ENCODE peak calls at places on chromosomes 5 and 9, in seven cellular contexts. One of them, this sample, is unnamed.

GRCh38 chr9:134776080-134776796 is 104.4 kb upstream of the FCN2 start:
- DNase-seq in A549: no peak
- DNase-seq in neural progenitor cell: no peak
- DNase-seq in foreskin fibroblast: no peak
- DNase-seq in activated naive CD4-positive, alpha-beta T cell treated with anti-CD3 and anti-CD28 coated beads for 36 hours: no peak
- DNase-seq in memory B cell: no peak
- DNase-seq in RPMI7951: peak; percentile 22
- DNase-seq in this sample: peak; percentile 56

GRCh38 chr5:178416919-178417318 is 173.3 kb downstream of the COL23A1 start:
- DNase-seq in foreskin fibroblast: no peak
- DNase-seq in memory B cell: no peak
- DNase-seq in A549: peak; percentile 23
- DNase-seq in neural progenitor cell: no peak
- DNase-seq in activated naive CD4-positive, alpha-beta T cell treated with anti-CD3 and anti-CD28 coated beads for 36 hours: no peak
- DNase-seq in RPMI7951: peak; percentile 24
- DNase-seq in this sample: peak; percentile 3

GRCh38 chr5:169828385-169828784 is 151.9 kb downstream of the INSYN2B start:
- DNase-seq in A549: no peak
- DNase-seq in neural progenitor cell: no peak
- DNase-seq in activated naive CD4-positive, alpha-beta T cell treated with anti-CD3 and anti-CD28 coated beads for 36 hours: no peak
- DNase-seq in memory B cell: no peak
- DNase-seq in foreskin fibroblast: no peak
- DNase-seq in RPMI7951: peak; percentile 13
- DNase-seq in this sample: no peak

GRCh38 chr9:32011049-32011448 is 373.4 kb upstream of the ACO1 start:
- DNase-seq in foreskin fibroblast: no peak
- DNase-seq in neural progenitor cell: no peak
- DNase-seq in memory B cell: no peak
- DNase-seq in activated naive CD4-positive, alpha-beta T cell treated with anti-CD3 and anti-CD28 coated beads for 36 hours: no peak
- DNase-seq in A549: peak; percentile 4
- DNase-seq in RPMI7951: no peak
- DNase-seq in this sample: no peak

GRCh38 chr9:136119259-136120118 is 814 bp upstream of the TMEM250 start:
- DNase-seq in memory B cell: peak; percentile 49
- DNase-seq in activated naive CD4-positive, alpha-beta T cell treated with anti-CD3 and anti-CD28 coated beads for 36 hours: peak; percentile 52
- DNase-seq in foreskin fibroblast: peak; percentile 39
- DNase-seq in RPMI7951: peak; percentile 38
- DNase-seq in neural progenitor cell: peak; percentile 51
- DNase-seq in A549: peak; percentile 68
- DNase-seq in this sample: peak; percentile 49

GRCh38 chr5:65186646-65187227 is 295.0 kb downstream of the ADAMTS6 start:
- DNase-seq in neural progenitor cell: no peak
- DNase-seq in activated naive CD4-positive, alpha-beta T cell treated with anti-CD3 and anti-CD28 coated beads for 36 hours: no peak
- DNase-seq in foreskin fibroblast: no peak
- DNase-seq in RPMI7951: peak; percentile 68
- DNase-seq in A549: no peak
- DNase-seq in memory B cell: no peak
- DNase-seq in this sample: no peak

GRCh38 chr5:88480766-88481499 is 212.3 kb upstream of the TMEM161B start:
- DNase-seq in activated naive CD4-positive, alpha-beta T cell treated with anti-CD3 and anti-CD28 coated beads for 36 hours: no peak
- DNase-seq in A549: no peak
- DNase-seq in neural progenitor cell: no peak
- DNase-seq in foreskin fibroblast: no peak
- DNase-seq in memory B cell: no peak
- DNase-seq in RPMI7951: peak; percentile 43
- DNase-seq in this sample: peak; percentile 1

GRCh38 chr9:73024601-73025034 is 71.8 kb upstream of the ALDH1A1 start:
- DNase-seq in A549: no peak
- DNase-seq in RPMI7951: no peak
- DNase-seq in activated naive CD4-positive, alpha-beta T cell treated with anti-CD3 and anti-CD28 coated beads for 36 hours: no peak
- DNase-seq in memory B cell: no peak
- DNase-seq in foreskin fibroblast: no peak
- DNase-seq in neural progenitor cell: no peak
- DNase-seq in this sample: no peak

GRCh38 chr9:113511856-113512761 is 48.6 kb downstream of the RGS3 start:
- DNase-seq in memory B cell: no peak
- DNase-seq in A549: no peak
- DNase-seq in RPMI7951: peak; percentile 78
- DNase-seq in neural progenitor cell: peak; percentile 60
- DNase-seq in activated naive CD4-positive, alpha-beta T cell treated with anti-CD3 and anti-CD28 coated beads for 36 hours: peak; percentile 82
- DNase-seq in foreskin fibroblast: no peak
- DNase-seq in this sample: peak; percentile 14

GRCh38 chr9:133564451-133564850 is 29.9 kb downstream of the ADAMTSL2 start:
- DNase-seq in RPMI7951: no peak
- DNase-seq in A549: no peak
- DNase-seq in activated naive CD4-positive, alpha-beta T cell treated with anti-CD3 and anti-CD28 coated beads for 36 hours: no peak
- DNase-seq in foreskin fibroblast: no peak
- DNase-seq in neural progenitor cell: no peak
- DNase-seq in memory B cell: no peak
- DNase-seq in this sample: no peak

GRCh38 chr9:112174965-112175795 is at the start of gene SUSD1:
- DNase-seq in memory B cell: peak; percentile 37
- DNase-seq in A549: peak; percentile 35
- DNase-seq in activated naive CD4-positive, alpha-beta T cell treated with anti-CD3 and anti-CD28 coated beads for 36 hours: peak; percentile 26
- DNase-seq in foreskin fibroblast: no peak
- DNase-seq in neural progenitor cell: peak; percentile 74
- DNase-seq in RPMI7951: no peak
- DNase-seq in this sample: peak; percentile 56

GRCh38 chr9:127825319-127826051 is 22.8 kb downstream of the FPGS start:
- DNase-seq in A549: peak; percentile 45
- DNase-seq in neural progenitor cell: peak; percentile 92
- DNase-seq in activated naive CD4-positive, alpha-beta T cell treated with anti-CD3 and anti-CD28 coated beads for 36 hours: no peak
- DNase-seq in RPMI7951: no peak
- DNase-seq in foreskin fibroblast: no peak
- DNase-seq in memory B cell: no peak
- DNase-seq in this sample: no peak

GRCh38 chr9:35958104-35958825 is at the start of gene OR2S2:
- DNase-seq in A549: no peak
- DNase-seq in RPMI7951: no peak
- DNase-seq in memory B cell: no peak
- DNase-seq in neural progenitor cell: no peak
- DNase-seq in foreskin fibroblast: no peak
- DNase-seq in activated naive CD4-positive, alpha-beta T cell treated with anti-CD3 and anti-CD28 coated beads for 36 hours: no peak
- DNase-seq in this sample: no peak

GRCh38 chr5:1186351-1187233 is 14.8 kb upstream of the SLC6A19 start:
- DNase-seq in memory B cell: no peak
- DNase-seq in RPMI7951: no peak
- DNase-seq in A549: no peak
- DNase-seq in activated naive CD4-positive, alpha-beta T cell treated with anti-CD3 and anti-CD28 coated beads for 36 hours: no peak
- DNase-seq in neural progenitor cell: no peak
- DNase-seq in foreskin fibroblast: no peak
- DNase-seq in this sample: no peak

GRCh38 chr5:74063821-74064598 is 438.0 kb downstream of the ARHGEF28 start:
- DNase-seq in memory B cell: no peak
- DNase-seq in foreskin fibroblast: peak; percentile 72
- DNase-seq in A549: peak; percentile 4
- DNase-seq in activated naive CD4-positive, alpha-beta T cell treated with anti-CD3 and anti-CD28 coated beads for 36 hours: no peak
- DNase-seq in neural progenitor cell: no peak
- DNase-seq in RPMI7951: peak; percentile 76
- DNase-seq in this sample: peak; percentile 37

GRCh38 chr5:1648806-1649205 is 125.0 kb upstream of the LPCAT1 start:
- DNase-seq in memory B cell: no peak
- DNase-seq in foreskin fibroblast: peak; percentile 66
- DNase-seq in activated naive CD4-positive, alpha-beta T cell treated with anti-CD3 and anti-CD28 coated beads for 36 hours: no peak
- DNase-seq in neural progenitor cell: no peak
- DNase-seq in A549: no peak
- DNase-seq in RPMI7951: peak; percentile 73
- DNase-seq in this sample: peak; percentile 61

GRCh38 chr9:133114451-133114885 is 6.6 kb downstream of the RALGDS start:
- DNase-seq in RPMI7951: peak; percentile 91
- DNase-seq in memory B cell: no peak
- DNase-seq in foreskin fibroblast: peak; percentile 57
- DNase-seq in activated naive CD4-positive, alpha-beta T cell treated with anti-CD3 and anti-CD28 coated beads for 36 hours: no peak
- DNase-seq in neural progenitor cell: no peak
- DNase-seq in A549: no peak
- DNase-seq in this sample: peak; percentile 58

GRCh38 chr9:132268725-132269352 is 85.9 kb downstream of the SETX start:
- DNase-seq in activated naive CD4-positive, alpha-beta T cell treated with anti-CD3 and anti-CD28 coated beads for 36 hours: peak; percentile 88
- DNase-seq in memory B cell: peak; percentile 69
- DNase-seq in foreskin fibroblast: peak; percentile 48
- DNase-seq in RPMI7951: peak; percentile 48
- DNase-seq in neural progenitor cell: peak; percentile 74
- DNase-seq in A549: peak; percentile 79
- DNase-seq in this sample: peak; percentile 82

GRCh38 chr9:136741885-136742568 is 713 bp downstream of the LCN10 start:
- DNase-seq in RPMI7951: no peak
- DNase-seq in memory B cell: no peak
- DNase-seq in activated naive CD4-positive, alpha-beta T cell treated with anti-CD3 and anti-CD28 coated beads for 36 hours: peak; percentile 78
- DNase-seq in neural progenitor cell: peak; percentile 16
- DNase-seq in foreskin fibroblast: no peak
- DNase-seq in A549: no peak
- DNase-seq in this sample: no peak

GRCh38 chr9:81787747-81788632 is 98.6 kb upstream of the TLE1 start:
- DNase-seq in A549: peak; percentile 80
- DNase-seq in neural progenitor cell: no peak
- DNase-seq in RPMI7951: peak; percentile 90
- DNase-seq in activated naive CD4-positive, alpha-beta T cell treated with anti-CD3 and anti-CD28 coated beads for 36 hours: no peak
- DNase-seq in memory B cell: no peak
- DNase-seq in foreskin fibroblast: peak; percentile 76
- DNase-seq in this sample: peak; percentile 92

GRCh38 chr5:158606228-158606627 is 493.5 kb downstream of the EBF1 start:
- DNase-seq in RPMI7951: no peak
- DNase-seq in memory B cell: no peak
- DNase-seq in foreskin fibroblast: no peak
- DNase-seq in A549: no peak
- DNase-seq in neural progenitor cell: no peak
- DNase-seq in activated naive CD4-positive, alpha-beta T cell treated with anti-CD3 and anti-CD28 coated beads for 36 hours: no peak
- DNase-seq in this sample: no peak

GRCh38 chr9:126915281-126915816 is 767 bp downstream of the RALGPS1 start:
- DNase-seq in foreskin fibroblast: no peak
- DNase-seq in neural progenitor cell: peak; percentile 76
- DNase-seq in memory B cell: peak; percentile 53
- DNase-seq in activated naive CD4-positive, alpha-beta T cell treated with anti-CD3 and anti-CD28 coated beads for 36 hours: peak; percentile 27
- DNase-seq in A549: no peak
- DNase-seq in RPMI7951: no peak
- DNase-seq in this sample: no peak

GRCh38 chr9:91060520-91061343 is 259.1 kb downstream of the SYK start:
- DNase-seq in memory B cell: no peak
- DNase-seq in neural progenitor cell: no peak
- DNase-seq in RPMI7951: peak; percentile 91
- DNase-seq in foreskin fibroblast: peak; percentile 95
- DNase-seq in activated naive CD4-positive, alpha-beta T cell treated with anti-CD3 and anti-CD28 coated beads for 36 hours: no peak
- DNase-seq in A549: peak; percentile 91
- DNase-seq in this sample: peak; percentile 98

GRCh38 chr5:134958755-134959154 is 9.0 kb upstream of the CATSPER3 start:
- DNase-seq in neural progenitor cell: peak; percentile 55
- DNase-seq in memory B cell: no peak
- DNase-seq in RPMI7951: no peak
- DNase-seq in activated naive CD4-positive, alpha-beta T cell treated with anti-CD3 and anti-CD28 coated beads for 36 hours: no peak
- DNase-seq in A549: no peak
- DNase-seq in foreskin fibroblast: no peak
- DNase-seq in this sample: no peak

GRCh38 chr9:5493597-5494511 is 16.5 kb upstream of the PDCD1LG2 start:
- DNase-seq in neural progenitor cell: no peak
- DNase-seq in activated naive CD4-positive, alpha-beta T cell treated with anti-CD3 and anti-CD28 coated beads for 36 hours: peak; percentile 39
- DNase-seq in memory B cell: no peak
- DNase-seq in RPMI7951: peak; percentile 86
- DNase-seq in foreskin fibroblast: peak; percentile 87
- DNase-seq in A549: peak; percentile 40
- DNase-seq in this sample: peak; percentile 49

GRCh38 chr9:33782395-33783152 is 12.8 kb upstream of the PRSS3 start:
- DNase-seq in activated naive CD4-positive, alpha-beta T cell treated with anti-CD3 and anti-CD28 coated beads for 36 hours: no peak
- DNase-seq in memory B cell: no peak
- DNase-seq in foreskin fibroblast: no peak
- DNase-seq in neural progenitor cell: no peak
- DNase-seq in RPMI7951: peak; percentile 59
- DNase-seq in A549: peak; percentile 37
- DNase-seq in this sample: peak; percentile 65